ENCODE peak calls at places on chromosomes 5 and 9, in eight cellular contexts. S, V, I, O, D, Z, R and H are unnamed samples. For H3K27me3, the result is how much of the 10 kb centered on the place peaks cover.

GRCh38 chr5:4254736-4255135 is 659.1 kb downstream of the IRX1 start:
- DNase-seq in S (no peak), V (no peak), I (no peak), O (no peak), D (no peak), Z (no peak), R (no peak), H (no peak)

GRCh38 chr9:26356491-26356890 is 536.1 kb downstream of the CAAP1 start:
- DNase-seq in S (no peak), V (no peak), I (no peak), O (no peak), D (no peak), Z (no peak), R (no peak), H (no peak)

GRCh38 chr5:132065351-132065937 is 5.0 kb downstream of the IL3 start:
- DNase-seq in S (peak), V (peak), I (no peak), O (no peak), D (no peak), Z (no peak), R (no peak), H (peak)

GRCh38 chr5:127305486-127305885 is 14.9 kb downstream of the MEGF10 start:
- DNase-seq in S (no peak), V (no peak), I (no peak), O (no peak), D (no peak), Z (no peak), R (no peak), H (no peak)

GRCh38 chr5:139799359-139799758 is 3.8 kb downstream of the PSD2 start:
- DNase-seq in S (no peak), V (peak), I (no peak), O (no peak), D (no peak), Z (no peak), R (no peak), H (no peak)

GRCh38 chr5:103452666-103453065 is 109.9 kb downstream of the NUDT12 start:
- DNase-seq in S (no peak), V (peak), I (no peak), O (no peak), D (no peak), Z (no peak), R (no peak), H (peak)

GRCh38 chr9:33923079-33923478 is 106.1 kb downstream of the UBE2R2 start:
- DNase-seq in S (no peak), V (no peak), I (no peak), O (no peak), D (no peak), Z (no peak), R (no peak), H (no peak)

GRCh38 chr5:61362796-61363364 is 30.8 kb downstream of the ZSWIM6 start:
- DNase-seq in S (no peak), V (peak), I (no peak), O (no peak), D (no peak), Z (no peak), R (no peak), H (no peak)

GRCh38 chr5:110916373-110917049 is 155.0 kb upstream of the TSLP start:
- DNase-seq in S (no peak), V (peak), I (no peak), O (no peak), D (no peak), Z (no peak), R (no peak), H (peak)

GRCh38 chr9:91682806-91683205 is 259.2 kb upstream of the NFIL3 start:
- DNase-seq in S (no peak), V (peak), I (no peak), O (no peak), D (no peak), Z (no peak), R (no peak), H (no peak)

GRCh38 chr9:83701769-83702168 is 6.0 kb downstream of the UBQLN1 start:
- DNase-seq in S (no peak), V (peak), I (no peak), O (no peak), D (no peak), Z (no peak), R (no peak), H (peak)

GRCh38 chr5:79886940-79887339 is 104.1 kb downstream of the MTX3 start:
- DNase-seq in S (no peak), V (no peak), I (no peak), O (no peak), D (no peak), Z (no peak), R (no peak), H (no peak)

GRCh38 chr5:116032991-116033390 is 719 bp downstream of the ARL14EPL start:
- DNase-seq in S (no peak), V (no peak), I (no peak), O (no peak), D (no peak), Z (no peak), R (no peak), H (no peak)

GRCh38 chr9:22119537-22120167 is 110.5 kb upstream of the CDKN2B start:
- DNase-seq in S (no peak), V (no peak), I (no peak), O (no peak), D (peak), Z (no peak), R (no peak), H (no peak)

GRCh38 chr9:34600908-34601307 is 11.0 kb downstream of the RPP25L start:
- DNase-seq in S (no peak), V (no peak), I (no peak), O (no peak), D (no peak), Z (no peak), R (no peak), H (no peak)

GRCh38 chr5:159552751-159553150 is 222.5 kb upstream of the IL12B start:
- DNase-seq in S (no peak), V (peak), I (no peak), O (no peak), D (no peak), Z (no peak), R (no peak), H (peak)

GRCh38 chr5:53479656-53480473 is 564 bp upstream of the FST start:
- DNase-seq in S (peak), V (peak), I (peak), O (no peak), D (peak), Z (peak), R (peak), H (peak)

GRCh38 chr5:53481887-53482716 is 1.7 kb downstream of the FST start:
- DNase-seq in S (peak), V (peak), I (peak), O (peak), D (peak), Z (peak), R (peak), H (peak)

GRCh38 chr5:53482717-53483638 is 2.5 kb downstream of the FST start:
- DNase-seq in S (peak), V (peak), I (peak), O (no peak), D (no peak), Z (no peak), R (no peak), H (peak)

GRCh38 chr5:53480474-53481353 is at the start of gene FST:
- DNase-seq in S (no peak), V (peak), I (peak), O (no peak), D (peak), Z (no peak), R (no peak), H (peak)

GRCh38 chr5:53481354-53481886 is 991 bp downstream of the FST start:
- DNase-seq in S (no peak), V (no peak), I (no peak), O (no peak), D (no peak), Z (no peak), R (no peak), H (no peak)
- H3K27me3 ChIP-seq in S (under half), V (under half), I (under half), O (under half), D (under half), Z (under half), R (under half), H (under half)

GRCh38 chr9:135711411-135711810 is 9.4 kb downstream of the KCNT1 start:
- DNase-seq in S (no peak), V (no peak), I (no peak), O (no peak), D (no peak), Z (no peak), R (no peak), H (no peak)

GRCh38 chr9:135715056-135715595 is 13.1 kb downstream of the KCNT1 start:
- DNase-seq in S (no peak), V (no peak), I (no peak), O (no peak), D (no peak), Z (no peak), R (no peak), H (no peak)

GRCh38 chr9:135714242-135715055 is 12.5 kb downstream of the KCNT1 start:
- DNase-seq in S (no peak), V (no peak), I (peak), O (no peak), D (no peak), Z (no peak), R (no peak), H (no peak)

GRCh38 chr9:135711881-135712280 is 9.9 kb downstream of the KCNT1 start:
- DNase-seq in S (no peak), V (no peak), I (no peak), O (no peak), D (no peak), Z (no peak), R (no peak), H (peak)

DNA sequence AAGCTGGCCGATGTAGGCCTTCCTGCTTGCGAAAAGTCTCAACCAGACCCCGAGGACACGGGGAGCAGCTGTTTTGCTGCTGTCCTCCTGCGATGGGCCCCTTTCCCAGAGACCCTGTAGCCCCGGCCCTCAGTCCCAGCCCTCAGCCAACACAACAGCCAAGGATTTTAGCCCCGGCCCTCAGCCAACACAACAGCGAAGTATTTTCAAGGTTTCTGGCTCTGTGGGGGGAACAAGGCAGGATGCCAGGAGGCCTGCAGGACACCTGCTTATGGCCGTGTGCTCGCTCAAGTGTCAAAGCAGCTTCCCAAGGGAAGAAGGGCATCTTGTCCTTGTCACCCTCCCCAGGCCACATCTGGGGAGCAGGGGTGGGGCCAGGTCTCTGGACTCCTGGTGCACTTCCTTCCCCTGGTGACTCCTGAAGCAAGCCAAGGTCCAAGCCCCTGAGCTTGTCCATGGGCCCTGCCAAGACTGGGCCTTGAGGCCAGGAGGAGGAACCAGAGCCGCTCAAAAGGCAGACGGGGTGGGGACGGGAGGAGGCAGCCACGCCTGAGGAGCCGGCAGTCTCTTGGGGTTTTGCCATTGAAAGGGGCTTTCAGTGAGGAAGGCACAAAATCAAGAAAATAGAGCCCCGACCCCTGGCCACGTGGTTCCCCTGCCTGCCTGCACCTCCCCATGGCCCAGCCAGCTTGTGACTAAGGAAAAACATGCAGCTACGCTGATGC is 10.7 kb downstream of the KCNT1 start:
- DNase-seq in S (no peak), V (no peak), I (peak), O (no peak), D (no peak), Z (no peak), R (no peak), H (no peak)
- H3K27me3 ChIP-seq in S (under half), V (under half), I (under half), O (under half), D (under half), Z (under half), R (half or more), H (under half)

GRCh38 chr5:43679214-43679613 is 76.2 kb downstream of the NNT start:
- DNase-seq in S (no peak), V (no peak), I (no peak), O (no peak), D (no peak), Z (no peak), R (no peak), H (no peak)
- H3K27me3 ChIP-seq in S (under half), V (under half), I (under half), O (under half), D (under half), Z (under half), R (under half), H (under half)

DNA sequence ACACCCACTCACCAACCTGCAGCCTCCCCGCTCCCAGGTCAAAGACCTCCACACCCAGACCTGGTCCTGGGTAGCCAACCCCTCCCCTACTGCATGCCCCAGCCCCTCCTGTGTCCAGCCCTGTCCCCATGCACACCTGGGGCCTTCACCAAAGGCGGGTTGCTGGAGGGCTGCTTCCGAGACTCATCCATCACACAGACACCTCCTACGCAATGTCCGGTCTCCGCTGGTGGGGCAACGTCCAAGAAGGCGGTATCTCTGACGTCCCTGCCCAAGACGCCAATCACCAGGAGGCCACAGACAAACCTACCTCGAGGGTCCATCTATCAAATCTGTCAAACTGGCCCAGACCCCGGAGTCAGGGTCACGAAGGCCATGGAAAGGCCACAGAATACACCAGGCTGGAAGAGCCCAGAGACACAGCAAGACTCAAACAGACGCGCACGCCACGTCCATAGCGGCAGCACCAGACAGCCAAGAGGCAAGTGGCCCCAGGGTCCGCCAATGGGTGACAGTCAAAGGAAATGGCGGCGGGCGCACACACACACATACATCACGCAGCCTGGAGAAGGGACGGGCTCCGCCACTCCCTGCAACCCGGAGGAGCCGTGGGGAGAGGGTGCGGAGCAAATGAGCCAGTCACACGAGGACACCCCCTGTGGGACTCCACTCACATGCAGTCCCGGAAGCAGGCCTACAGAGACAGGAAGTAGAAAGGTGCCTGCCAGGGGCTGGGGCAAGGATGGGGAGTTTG is 10.7 kb downstream of the NACC2 start:
- DNase-seq in S (peak), V (no peak), I (peak), O (no peak), D (no peak), Z (no peak), R (no peak), H (no peak)
- H3K27me3 ChIP-seq in S (under half), V (under half), I (under half), O (under half), D (under half), Z (under half), R (under half), H (under half)

GRCh38 chr9:130922815-130923610 is 16.0 kb downstream of the FIBCD1 start:
- DNase-seq in S (no peak), V (no peak), I (no peak), O (no peak), D (no peak), Z (no peak), R (no peak), H (no peak)

GRCh38 chr9:130920762-130921482 is 18.1 kb downstream of the FIBCD1 start:
- DNase-seq in S (no peak), V (no peak), I (no peak), O (no peak), D (no peak), Z (no peak), R (no peak), H (no peak)

GRCh38 chr9:130923611-130924447 is 15.2 kb downstream of the FIBCD1 start:
- DNase-seq in S (no peak), V (no peak), I (no peak), O (no peak), D (no peak), Z (no peak), R (no peak), H (no peak)

GRCh38 chr9:130921483-130921806 is 17.6 kb downstream of the FIBCD1 start:
- DNase-seq in S (no peak), V (no peak), I (peak), O (no peak), D (no peak), Z (no peak), R (no peak), H (no peak)

GRCh38 chr9:130921923-130922662 is 17.0 kb downstream of the FIBCD1 start:
- DNase-seq in S (no peak), V (no peak), I (no peak), O (no peak), D (no peak), Z (no peak), R (no peak), H (no peak)
- H3K27me3 ChIP-seq in S (half or more), V (under half), I (under half), O (under half), D (half or more), Z (under half), R (half or more), H (under half)

GRCh38 chr5:135491552-135492318 is 39.6 kb upstream of the TIFAB start:
- DNase-seq in S (no peak), V (no peak), I (no peak), O (no peak), D (no peak), Z (no peak), R (no peak), H (no peak)
- H3K27me3 ChIP-seq in S (half or more), V (under half), I (under half), O (under half), D (under half), Z (under half), R (under half), H (under half)